ENCODE peak calls at places on chromosomes 16 and 17, in eight cellular contexts. One of them, this sample, is unnamed.

GRCh38 chr16:79528281-79528680 is 72.3 kb downstream of the MAF start:
- DNase-seq in endothelial cell of umbilical vein: no peak
- DNase-seq in IMR-90: no peak
- DNase-seq in stomach: no peak
- DNase-seq in esophagus squamous epithelium: no peak
- DNase-seq in heart left ventricle: no peak
- DNase-seq in upper lobe of left lung: no peak
- DNase-seq in H54: no peak
- DNase-seq in this sample: no peak

GRCh38 chr17:50079334-50080095 is 15.6 kb upstream of the PDK2 start:
- DNase-seq in endothelial cell of umbilical vein: peak; percentile 17
- DNase-seq in IMR-90: no peak
- DNase-seq in stomach: peak; percentile 71
- DNase-seq in esophagus squamous epithelium: no peak
- DNase-seq in heart left ventricle: no peak
- DNase-seq in upper lobe of left lung: peak; percentile 76
- DNase-seq in H54: no peak
- DNase-seq in this sample: no peak

GRCh38 chr17:72315514-72315913 is 194.7 kb downstream of the SOX9 start:
- DNase-seq in endothelial cell of umbilical vein: no peak
- DNase-seq in IMR-90: no peak
- DNase-seq in stomach: no peak
- DNase-seq in esophagus squamous epithelium: no peak
- DNase-seq in heart left ventricle: no peak
- DNase-seq in upper lobe of left lung: no peak
- DNase-seq in H54: no peak
- DNase-seq in this sample: no peak

GRCh38 chr17:41416478-41416877 is 7.9 kb downstream of the KRT37 start:
- DNase-seq in endothelial cell of umbilical vein: no peak
- DNase-seq in IMR-90: no peak
- DNase-seq in stomach: no peak
- DNase-seq in esophagus squamous epithelium: no peak
- DNase-seq in heart left ventricle: no peak
- DNase-seq in upper lobe of left lung: no peak
- DNase-seq in H54: no peak
- DNase-seq in this sample: no peak

GRCh38 chr16:55263271-55264250 is 60.4 kb upstream of the IRX6 start:
- DNase-seq in endothelial cell of umbilical vein: no peak
- DNase-seq in IMR-90: no peak
- DNase-seq in stomach: no peak
- DNase-seq in esophagus squamous epithelium: no peak
- DNase-seq in heart left ventricle: no peak
- DNase-seq in upper lobe of left lung: no peak
- DNase-seq in H54: no peak
- DNase-seq in this sample: no peak

GRCh38 chr16:75070055-75070841 is 46.3 kb downstream of the LDHD start:
- DNase-seq in endothelial cell of umbilical vein: no peak
- DNase-seq in IMR-90: no peak
- DNase-seq in stomach: peak; percentile 59
- DNase-seq in esophagus squamous epithelium: no peak
- DNase-seq in heart left ventricle: peak; percentile 23
- DNase-seq in upper lobe of left lung: peak; percentile 49
- DNase-seq in H54: no peak
- DNase-seq in this sample: no peak

GRCh38 chr17:38600906-38601305 is 4.8 kb downstream of the SRCIN1 start:
- DNase-seq in endothelial cell of umbilical vein: no peak
- DNase-seq in IMR-90: no peak
- DNase-seq in stomach: no peak
- DNase-seq in esophagus squamous epithelium: no peak
- DNase-seq in heart left ventricle: no peak
- DNase-seq in upper lobe of left lung: no peak
- DNase-seq in H54: no peak
- DNase-seq in this sample: no peak

GRCh38 chr17:39999067-39999466 is 16.2 kb upstream of the CSF3 start:
- DNase-seq in endothelial cell of umbilical vein: no peak
- DNase-seq in IMR-90: peak; percentile 33
- DNase-seq in stomach: no peak
- DNase-seq in esophagus squamous epithelium: no peak
- DNase-seq in heart left ventricle: no peak
- DNase-seq in upper lobe of left lung: no peak
- DNase-seq in H54: no peak
- DNase-seq in this sample: no peak

GRCh38 chr17:49583226-49583625 is 7.6 kb downstream of the NXPH3 start:
- DNase-seq in endothelial cell of umbilical vein: no peak
- DNase-seq in IMR-90: no peak
- DNase-seq in stomach: no peak
- DNase-seq in esophagus squamous epithelium: no peak
- DNase-seq in heart left ventricle: no peak
- DNase-seq in upper lobe of left lung: no peak
- DNase-seq in H54: no peak
- DNase-seq in this sample: no peak

GRCh38 chr17:492015-492399 is 139.4 kb upstream of the RPH3AL start:
- DNase-seq in endothelial cell of umbilical vein: no peak
- DNase-seq in IMR-90: no peak
- DNase-seq in stomach: no peak
- DNase-seq in esophagus squamous epithelium: no peak
- DNase-seq in heart left ventricle: no peak
- DNase-seq in upper lobe of left lung: no peak
- DNase-seq in H54: no peak
- DNase-seq in this sample: no peak

GRCh38 chr17:68383443-68384321 is 73.6 kb downstream of the WIPI1 start:
- DNase-seq in endothelial cell of umbilical vein: peak; percentile 82
- DNase-seq in IMR-90: peak; percentile 94
- DNase-seq in stomach: no peak
- DNase-seq in esophagus squamous epithelium: no peak
- DNase-seq in heart left ventricle: peak; percentile 32
- DNase-seq in upper lobe of left lung: no peak
- DNase-seq in H54: no peak
- DNase-seq in this sample: no peak

GRCh38 chr16:83779881-83780280 is 27.9 kb upstream of the HSBP1 start:
- DNase-seq in endothelial cell of umbilical vein: peak; percentile 84
- DNase-seq in IMR-90: peak; percentile 59
- DNase-seq in stomach: no peak
- DNase-seq in esophagus squamous epithelium: no peak
- DNase-seq in heart left ventricle: no peak
- DNase-seq in upper lobe of left lung: no peak
- DNase-seq in H54: no peak
- DNase-seq in this sample: no peak

GRCh38 chr17:55549140-55549539 is 37.9 kb upstream of the SMIM36 start:
- DNase-seq in endothelial cell of umbilical vein: no peak
- DNase-seq in IMR-90: no peak
- DNase-seq in stomach: no peak
- DNase-seq in esophagus squamous epithelium: no peak
- DNase-seq in heart left ventricle: no peak
- DNase-seq in upper lobe of left lung: no peak
- DNase-seq in H54: no peak
- DNase-seq in this sample: no peak

GRCh38 chr17:72580321-72581127 is 459.7 kb downstream of the SOX9 start:
- DNase-seq in endothelial cell of umbilical vein: no peak
- DNase-seq in IMR-90: no peak
- DNase-seq in stomach: peak; percentile 84
- DNase-seq in esophagus squamous epithelium: no peak
- DNase-seq in heart left ventricle: no peak
- DNase-seq in upper lobe of left lung: no peak
- DNase-seq in H54: no peak
- DNase-seq in this sample: peak; percentile 88

GRCh38 chr16:89545831-89546574 is 14.5 kb upstream of the RPL13 start:
- DNase-seq in endothelial cell of umbilical vein: no peak
- DNase-seq in IMR-90: no peak
- DNase-seq in stomach: peak; percentile 79
- DNase-seq in esophagus squamous epithelium: no peak
- DNase-seq in heart left ventricle: no peak
- DNase-seq in upper lobe of left lung: no peak
- DNase-seq in H54: no peak
- DNase-seq in this sample: no peak

GRCh38 chr17:28133562-28133970 is 91.1 kb downstream of the NLK start:
- DNase-seq in endothelial cell of umbilical vein: peak; percentile 90
- DNase-seq in IMR-90: peak; percentile 89
- DNase-seq in stomach: no peak
- DNase-seq in esophagus squamous epithelium: no peak
- DNase-seq in heart left ventricle: no peak
- DNase-seq in upper lobe of left lung: no peak
- DNase-seq in H54: peak; percentile 1
- DNase-seq in this sample: no peak

GRCh38 chr16:27444015-27444414 is 42.0 kb downstream of the IL21R start:
- DNase-seq in endothelial cell of umbilical vein: no peak
- DNase-seq in IMR-90: peak; percentile 65
- DNase-seq in stomach: no peak
- DNase-seq in esophagus squamous epithelium: no peak
- DNase-seq in heart left ventricle: no peak
- DNase-seq in upper lobe of left lung: no peak
- DNase-seq in H54: peak; percentile 43
- DNase-seq in this sample: no peak
- TF ChIP-seq POLR2A in endothelial cell of umbilical vein: no peak
- TF ChIP-seq POLR2A in IMR-90: no peak
- TF ChIP-seq POLR2A in stomach: no peak
- TF ChIP-seq POLR2A in esophagus squamous epithelium: no peak
- TF ChIP-seq POLR2A in heart left ventricle: no peak
- TF ChIP-seq POLR2A in upper lobe of left lung: no peak
- TF ChIP-seq POLR2A in H54: no peak
- TF ChIP-seq POLR2A in this sample: no peak

GRCh38 chr17:75980188-75981018 is 1.4 kb downstream of the TEN1 start:
- DNase-seq in endothelial cell of umbilical vein: no peak
- DNase-seq in IMR-90: no peak
- DNase-seq in stomach: no peak
- DNase-seq in esophagus squamous epithelium: no peak
- DNase-seq in heart left ventricle: no peak
- DNase-seq in upper lobe of left lung: no peak
- DNase-seq in H54: no peak
- DNase-seq in this sample: no peak

GRCh38 chr17:75978938-75979704 is at the start of the genes ACOX1 and TEN1:
- DNase-seq in endothelial cell of umbilical vein: peak; percentile 95
- DNase-seq in IMR-90: peak; percentile 95
- DNase-seq in stomach: peak; percentile 97
- DNase-seq in esophagus squamous epithelium: peak; percentile 81
- DNase-seq in heart left ventricle: peak; percentile 99
- DNase-seq in upper lobe of left lung: peak; percentile 97
- DNase-seq in H54: peak; percentile 96
- DNase-seq in this sample: peak; percentile 97

GRCh38 chr17:75979705-75980187 is 706 bp downstream of the TEN1 start:
- DNase-seq in endothelial cell of umbilical vein: no peak
- DNase-seq in IMR-90: peak; percentile 79
- DNase-seq in stomach: no peak
- DNase-seq in esophagus squamous epithelium: no peak
- DNase-seq in heart left ventricle: no peak
- DNase-seq in upper lobe of left lung: peak; percentile 79
- DNase-seq in H54: no peak
- DNase-seq in this sample: no peak

GRCh38 chr17:75975757-75976174 is 3.2 kb downstream of the ACOX1 start:
- DNase-seq in endothelial cell of umbilical vein: no peak
- DNase-seq in IMR-90: no peak
- DNase-seq in stomach: no peak
- DNase-seq in esophagus squamous epithelium: no peak
- DNase-seq in heart left ventricle: no peak
- DNase-seq in upper lobe of left lung: no peak
- DNase-seq in H54: no peak
- DNase-seq in this sample: no peak

DNA sequence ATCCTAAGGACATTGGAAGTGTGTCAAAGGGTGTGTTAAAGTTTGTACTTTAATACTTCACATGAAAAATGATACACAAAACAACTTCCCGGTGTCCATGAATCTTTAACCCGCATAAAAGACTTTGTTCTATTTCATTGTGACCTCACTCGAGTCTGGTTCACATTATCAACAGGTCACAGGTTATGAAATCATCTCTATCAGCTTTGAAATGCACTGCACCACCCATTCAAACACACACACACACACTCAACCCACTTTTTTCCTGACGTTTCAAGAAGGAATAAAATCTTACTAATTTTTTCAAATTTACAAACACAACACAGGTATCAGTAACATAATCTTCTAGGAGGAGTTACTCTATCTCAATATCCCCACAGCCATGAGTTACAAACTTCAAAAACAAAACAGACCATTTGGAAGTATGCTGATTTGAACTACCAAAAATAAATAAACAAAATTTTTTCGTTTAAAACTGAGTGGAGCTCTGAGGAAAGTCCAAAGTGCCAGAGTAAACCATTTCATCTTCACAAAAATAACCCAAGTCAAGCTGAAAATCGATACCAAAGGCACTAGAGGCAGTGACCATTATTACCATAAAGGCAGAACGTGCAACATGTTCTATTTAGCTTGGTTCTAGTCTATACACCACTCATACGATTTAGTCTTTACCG is 2.7 kb downstream of the ACOX1 start:
- DNase-seq in endothelial cell of umbilical vein: no peak
- DNase-seq in IMR-90: peak; percentile 23
- DNase-seq in stomach: no peak
- DNase-seq in esophagus squamous epithelium: no peak
- DNase-seq in heart left ventricle: no peak
- DNase-seq in upper lobe of left lung: no peak
- DNase-seq in H54: no peak
- DNase-seq in this sample: no peak
- TF ChIP-seq POLR2A in endothelial cell of umbilical vein: no peak
- TF ChIP-seq POLR2A in IMR-90: no peak
- TF ChIP-seq POLR2A in stomach: no peak
- TF ChIP-seq POLR2A in esophagus squamous epithelium: no peak
- TF ChIP-seq POLR2A in heart left ventricle: no peak
- TF ChIP-seq POLR2A in upper lobe of left lung: no peak
- TF ChIP-seq POLR2A in H54: no peak
- TF ChIP-seq POLR2A in this sample: no peak

GRCh38 chr17:81241648-81242420 is 2.7 kb downstream of the NDUFAF8 start:
- DNase-seq in endothelial cell of umbilical vein: peak; percentile 49
- DNase-seq in IMR-90: peak; percentile 13
- DNase-seq in stomach: peak; percentile 64
- DNase-seq in esophagus squamous epithelium: no peak
- DNase-seq in heart left ventricle: no peak
- DNase-seq in upper lobe of left lung: peak; percentile 94
- DNase-seq in H54: peak; percentile 62
- DNase-seq in this sample: peak; percentile 33
- TF ChIP-seq POLR2A in endothelial cell of umbilical vein: no peak
- TF ChIP-seq POLR2A in IMR-90: no peak
- TF ChIP-seq POLR2A in stomach: no peak
- TF ChIP-seq POLR2A in esophagus squamous epithelium: no peak
- TF ChIP-seq POLR2A in heart left ventricle: no peak
- TF ChIP-seq POLR2A in upper lobe of left lung: no peak
- TF ChIP-seq POLR2A in H54: no peak
- TF ChIP-seq POLR2A in this sample: no peak

DNA sequence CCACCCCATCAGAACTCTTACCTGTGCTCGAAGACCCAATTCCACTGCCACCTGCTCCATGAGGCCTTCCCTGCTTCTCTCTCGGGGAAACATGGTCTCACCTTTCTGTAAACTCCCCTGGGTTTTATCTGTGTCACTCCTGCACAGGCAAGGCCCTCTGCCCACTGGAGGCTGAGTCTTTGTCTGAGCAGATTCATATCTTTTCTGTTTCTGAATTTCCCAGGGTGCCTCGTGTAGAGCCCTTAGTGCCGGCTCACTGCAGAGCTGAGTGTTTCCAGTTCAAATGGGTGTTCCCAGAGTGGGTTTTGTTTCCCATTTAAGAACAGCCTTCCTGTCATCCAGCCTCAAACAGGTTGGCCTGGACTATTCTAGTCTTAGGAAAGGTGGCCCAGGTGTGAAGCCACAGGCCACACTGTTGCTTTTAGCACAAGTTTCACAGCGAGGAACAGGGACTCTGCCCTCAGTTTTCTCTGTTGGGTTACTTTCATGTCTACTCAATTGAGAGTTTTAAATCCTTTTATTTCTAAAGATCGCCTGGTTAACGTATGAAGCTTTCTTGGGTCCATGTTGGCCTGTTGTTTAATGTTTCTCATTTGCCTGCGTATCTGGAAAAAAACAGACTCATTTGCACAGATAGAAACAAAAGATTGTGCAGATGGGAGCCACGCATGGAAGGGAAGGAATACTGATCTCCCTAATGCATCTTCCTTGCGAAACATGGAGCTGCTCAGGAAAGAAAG is 228.7 kb downstream of the MSI2 start:
- DNase-seq in endothelial cell of umbilical vein: no peak
- DNase-seq in IMR-90: no peak
- DNase-seq in stomach: no peak
- DNase-seq in esophagus squamous epithelium: no peak
- DNase-seq in heart left ventricle: no peak
- DNase-seq in upper lobe of left lung: no peak
- DNase-seq in H54: no peak
- DNase-seq in this sample: no peak
- TF ChIP-seq POLR2A in endothelial cell of umbilical vein: no peak
- TF ChIP-seq POLR2A in IMR-90: no peak
- TF ChIP-seq POLR2A in stomach: no peak
- TF ChIP-seq POLR2A in esophagus squamous epithelium: no peak
- TF ChIP-seq POLR2A in heart left ventricle: no peak
- TF ChIP-seq POLR2A in upper lobe of left lung: no peak
- TF ChIP-seq POLR2A in H54: no peak
- TF ChIP-seq POLR2A in this sample: no peak

This sample was measured in prostate gland.